ENCODE peak calls at places on chromosomes 7 and 10, in four cellular contexts. U is CD4-positive, CD25-positive, alpha-beta regulatory T cell; Z is aorta; H is gastrocnemius medialis. Q is an unnamed sample. For H3K4me1 and H3K36me3, the result is how much of the 10 kb centered on the place peaks cover.

GRCh38 chr10:92123031-92123450 is 167.8 kb downstream of the CPEB3 start:
- DNase-seq in U (no peak), Z (no peak), H (no peak), Q (no peak)

GRCh38 chr7:2787251-2787968 is 56.7 kb downstream of the GNA12 start:
- DNase-seq in U (no peak), Z (peak), H (no peak), Q (no peak)

GRCh38 chr10:45425628-45426563 is 51.9 kb downstream of the ALOX5 start:
- DNase-seq in U (no peak), Z (no peak), H (no peak), Q (no peak)

GRCh38 chr7:128869944-128870285 is 7.3 kb downstream of the ATP6V1F start:
- DNase-seq in U (peak), Z (no peak), H (peak), Q (no peak)

GRCh38 chr7:495326-495725 is 24.3 kb downstream of the PDGFA start:
- DNase-seq in U (no peak), Z (peak), H (no peak), Q (no peak)

GRCh38 chr10:120048358-120048757 is 155.8 kb downstream of the SEC23IP start:
- DNase-seq in U (no peak), Z (no peak), H (no peak), Q (no peak)

GRCh38 chr7:71707041-71707440 is 575.1 kb downstream of the GALNT17 start:
- DNase-seq in U (no peak), Z (no peak), H (no peak), Q (no peak)

GRCh38 chr10:77163670-77164348 is 473.8 kb downstream of the KCNMA1 start:
- DNase-seq in U (no peak), Z (peak), H (peak), Q (no peak)

GRCh38 chr7:11589251-11589650 is 242.7 kb downstream of the THSD7A start:
- DNase-seq in U (no peak), Z (no peak), H (no peak), Q (no peak)

GRCh38 chr7:48177271-48177670 is 6.0 kb downstream of the ABCA13 start:
- DNase-seq in U (no peak), Z (no peak), H (no peak), Q (no peak)

GRCh38 chr10:70458329-70459060 is 17.0 kb upstream of the NODAL start:
- DNase-seq in U (no peak), Z (peak), H (peak), Q (no peak)

GRCh38 chr10:83886871-83887270 is 252.4 kb upstream of the GHITM start:
- DNase-seq in U (no peak), Z (no peak), H (no peak), Q (no peak)

GRCh38 chr7:3493499-3493898 is 192.4 kb downstream of the SDK1 start:
- DNase-seq in U (no peak), Z (no peak), H (no peak), Q (no peak)

GRCh38 chr7:142313528-142313927 is 55.7 kb upstream of the PRSS58 start:
- DNase-seq in U (no peak), Z (no peak), H (no peak), Q (peak)

GRCh38 chr10:507908-508444 is 181.5 kb downstream of the DIP2C start:
- DNase-seq in U (no peak), Z (peak), H (no peak), Q (no peak)

GRCh38 chr7:116327751-116328150 is 117.4 kb downstream of the TES start:
- DNase-seq in U (no peak), Z (no peak), H (no peak), Q (no peak)

GRCh38 chr7:22651534-22652243 is 75.3 kb upstream of the IL6 start:
- DNase-seq in U (no peak), Z (no peak), H (no peak), Q (no peak)

GRCh38 chr10:125260260-125260659 is 99.9 kb upstream of the CTBP2 start:
- DNase-seq in U (no peak), Z (no peak), H (no peak), Q (no peak)

GRCh38 chr7:43815373-43815772 is 53.9 kb downstream of the MRPS24 start:
- DNase-seq in U (no peak), Z (no peak), H (no peak), Q (no peak)

GRCh38 chr10:22649977-22650376 is 64.4 kb downstream of the PIP4K2A start:
- DNase-seq in U (no peak), Z (no peak), H (no peak), Q (no peak)
- H3K4me1 ChIP-seq in U (half or more), Z (under half), H (under half), Q (half or more)

GRCh38 chr7:27579565-27579964 is 83.1 kb downstream of the HIBADH start:
- DNase-seq in U (no peak), Z (no peak), H (no peak), Q (no peak)
- H3K27ac ChIP-seq in U (no peak), Z (no peak), H (no peak), Q (no peak)

DNA sequence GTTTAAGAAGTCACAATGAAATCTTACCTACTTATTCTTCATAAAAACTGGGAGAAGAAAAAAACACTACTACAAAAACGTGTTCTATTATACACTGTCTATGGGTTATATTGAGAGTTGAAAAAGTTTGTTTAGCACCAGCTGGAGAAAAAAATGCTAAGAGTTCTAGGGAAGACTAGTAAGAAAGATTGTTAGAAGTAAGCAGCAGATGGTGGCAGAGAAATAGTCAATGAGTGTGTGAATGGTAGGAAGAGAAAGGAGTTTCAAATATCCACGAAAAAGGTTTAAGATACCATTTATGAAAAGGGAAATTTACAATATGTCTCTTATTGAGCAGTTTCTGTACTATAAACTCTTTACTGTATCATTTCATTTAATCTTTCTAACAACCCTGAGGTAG is 124.7 kb downstream of the NRBF2 start:
- DNase-seq in U (no peak), Z (no peak), H (no peak), Q (no peak)
- H3K36me3 ChIP-seq in U (under half), Z (under half), H (under half), Q (under half)

GRCh38 chr10:6179078-6179477 is 23.7 kb upstream of the PFKFB3 start:
- DNase-seq in U (no peak), Z (no peak), H (no peak), Q (no peak)
- H3K4me1 ChIP-seq in U (under half), Z (under half), H (half or more), Q (under half)

GRCh38 chr7:55044791-55045190 is 26.0 kb downstream of the EGFR start:
- DNase-seq in U (no peak), Z (no peak), H (no peak), Q (no peak)
- H3K27ac ChIP-seq in U (no peak), Z (peak), H (peak), Q (no peak)

GRCh38 chr10:131260031-131260430 is 51.5 kb downstream of the TCERG1L start:
- DNase-seq in U (no peak), Z (peak), H (no peak), Q (no peak)

GRCh38 chr10:131261890-131262289 is 49.6 kb downstream of the TCERG1L start:
- DNase-seq in U (no peak), Z (peak), H (no peak), Q (no peak)

GRCh38 chr10:131259535-131259934 is 52.0 kb downstream of the TCERG1L start:
- DNase-seq in U (no peak), Z (peak), H (no peak), Q (no peak)

GRCh38 chr10:131258256-131258655 is 53.3 kb downstream of the TCERG1L start:
- DNase-seq in U (no peak), Z (peak), H (no peak), Q (no peak)

GRCh38 chr10:131260452-131261211 is 50.9 kb downstream of the TCERG1L start:
- DNase-seq in U (no peak), Z (no peak), H (no peak), Q (no peak)
- H3K36me3 ChIP-seq in U (under half), Z (under half), H (under half), Q (under half)

GRCh38 chr10:60911715-60912114 is 32.3 kb downstream of the RHOBTB1 start:
- DNase-seq in U (no peak), Z (no peak), H (peak), Q (no peak)
- H3K4me1 ChIP-seq in U (under half), Z (under half), H (half or more), Q (under half)

GRCh38 chr7:131540491-131541162 is 15.8 kb downstream of the PODXL start:
- DNase-seq in U (no peak), Z (peak), H (peak), Q (no peak)
- H3K27ac ChIP-seq in U (no peak), Z (no peak), H (peak), Q (no peak)

GRCh38 chr7:129872054-129872453 is 80.7 kb downstream of the UBE2H start:
- DNase-seq in U (no peak), Z (no peak), H (no peak), Q (no peak)
- H3K36me3 ChIP-seq in U (under half), Z (under half), H (under half), Q (under half)

DNA sequence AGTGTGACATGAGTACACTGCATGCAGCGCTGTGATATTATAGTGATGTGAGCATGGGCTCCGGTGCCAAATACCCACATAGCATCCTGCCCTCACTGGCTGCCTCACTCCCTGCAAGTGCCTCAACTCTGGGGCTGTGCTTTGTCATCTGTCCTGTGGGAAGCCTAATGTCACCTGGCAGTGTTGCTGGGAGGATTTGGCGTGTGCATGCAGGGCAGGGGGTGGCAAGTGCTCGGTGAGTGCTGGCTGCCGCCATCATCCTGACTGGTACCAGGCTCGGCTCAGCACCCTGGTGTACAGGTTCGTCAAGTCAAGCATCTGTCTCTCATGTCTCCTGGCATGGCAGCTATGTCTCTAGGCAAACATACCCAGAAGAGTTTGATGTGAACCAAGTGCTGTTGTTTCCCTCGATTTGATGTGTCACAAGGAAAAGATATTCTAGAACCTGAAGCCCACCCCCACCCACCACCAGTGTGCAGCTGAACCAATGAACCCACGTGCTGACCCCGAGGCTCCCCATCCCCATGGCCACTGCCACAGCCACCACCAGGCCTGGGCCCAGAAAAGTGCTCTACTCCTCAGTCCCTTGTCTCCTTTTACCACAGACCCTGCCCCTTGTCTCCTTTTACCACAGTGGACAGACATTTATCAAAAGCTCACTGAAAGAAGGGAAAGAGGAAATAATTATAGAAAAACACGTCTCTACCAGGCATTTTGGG is 135.8 kb downstream of the MAPK8 start:
- DNase-seq in U (no peak), Z (peak), H (no peak), Q (no peak)
- H3K4me1 ChIP-seq in U (under half), Z (under half), H (under half), Q (under half)

Q was measured in naive thymus-derived CD4-positive, alpha-beta T cell.